ENCODE peak calls at places on chromosome 3, in ten cellular contexts. L is right cardiac atrium; U is NCI-H1417; H is omental fat pad; A is NCI-H2081; C is psoas muscle; Q is gastrocnemius medialis; W is RPMI8226; T is Daoy; Z is activated naive CD4-positive, alpha-beta T cell. R is an unnamed sample.

GRCh38 chr3:172449468-172450149 is 1.4 kb upstream of the GHSR start:
- DNase-seq in L (peak), U (no peak), H (no peak), A (no peak), C (peak), Q (no peak), W (peak), T (peak), Z (no peak), R (peak)

GRCh38 chr3:5264896-5265770 is 77.6 kb downstream of the EDEM1 start:
- DNase-seq in L (no peak), U (no peak), H (no peak), A (no peak), C (no peak), Q (no peak), W (no peak), T (no peak), Z (no peak), R (no peak)

GRCh38 chr3:109176726-109177125 is 40.2 kb downstream of the C3orf85 start:
- DNase-seq in L (no peak), U (no peak), H (no peak), A (no peak), C (no peak), Q (no peak), W (no peak), T (no peak), Z (no peak), R (no peak)

GRCh38 chr3:41573591-41573990 is 374.3 kb downstream of the CTNNB1 start:
- DNase-seq in L (no peak), U (no peak), H (no peak), A (no peak), C (no peak), Q (no peak), W (no peak), T (no peak), Z (no peak), R (no peak)

GRCh38 chr3:52234516-52235447 is 4.2 kb downstream of the TWF2 start:
- DNase-seq in L (peak), U (no peak), H (no peak), A (no peak), C (peak), Q (peak), W (no peak), T (no peak), Z (no peak), R (no peak)

GRCh38 chr3:120172070-120172469 is 77.8 kb upstream of the GSK3B start:
- DNase-seq in L (no peak), U (no peak), H (no peak), A (no peak), C (peak), Q (peak), W (no peak), T (no peak), Z (no peak), R (no peak)

GRCh38 chr3:16400143-16400935 is 113.2 kb downstream of the RFTN1 start:
- DNase-seq in L (no peak), U (no peak), H (no peak), A (no peak), C (no peak), Q (no peak), W (no peak), T (no peak), Z (no peak), R (no peak)

GRCh38 chr3:24388611-24389010 is 106.0 kb downstream of the THRB start:
- DNase-seq in L (no peak), U (no peak), H (no peak), A (no peak), C (no peak), Q (no peak), W (no peak), T (no peak), Z (no peak), R (no peak)

GRCh38 chr3:130688015-130688414 is 58.6 kb downstream of the PIK3R4 start:
- DNase-seq in L (no peak), U (no peak), H (no peak), A (no peak), C (no peak), Q (no peak), W (no peak), T (no peak), Z (no peak), R (no peak)

GRCh38 chr3:186719945-186720739 is 3.0 kb downstream of the KNG1 start:
- DNase-seq in L (no peak), U (no peak), H (no peak), A (no peak), C (no peak), Q (no peak), W (no peak), T (no peak), Z (no peak), R (no peak)

GRCh38 chr3:141797167-141797773 is 34.1 kb downstream of the GRK7 start:
- DNase-seq in L (peak), U (no peak), H (no peak), A (no peak), C (peak), Q (no peak), W (no peak), T (no peak), Z (no peak), R (no peak)

GRCh38 chr3:187319699-187320302 is 28.3 kb upstream of the MASP1 start:
- DNase-seq in L (peak), U (peak), H (peak), A (peak), C (peak), Q (peak), W (peak), T (peak), Z (no peak), R (peak)

GRCh38 chr3:153979419-153980251 is 141.6 kb upstream of the ARHGEF26 start:
- DNase-seq in L (no peak), U (no peak), H (no peak), A (no peak), C (no peak), Q (no peak), W (no peak), T (no peak), Z (no peak), R (no peak)

GRCh38 chr3:128969993-128970740 is 23.7 kb downstream of the CFAP92 start:
- DNase-seq in L (peak), U (peak), H (no peak), A (peak), C (peak), Q (no peak), W (peak), T (peak), Z (no peak), R (peak)

GRCh38 chr3:117355566-117355965 is 646.0 kb downstream of the TUSC7 start:
- DNase-seq in L (no peak), U (peak), H (no peak), A (peak), C (no peak), Q (no peak), W (peak), T (peak), Z (no peak), R (no peak)

R was measured in ACHN.